ENCODE peak calls at places on chromosomes 2 and 18, in six cellular contexts. One of them, this sample, is unnamed.

GRCh38 chr2:15965564-15966019 is 25.2 kb downstream of the MYCN start:
- DNase-seq in effector memory CD4-positive, alpha-beta T cell: peak
- DNase-seq in neuronal stem cell: peak
- DNase-seq in SHP77: no peak
- DNase-seq in activated CD8-positive, alpha-beta memory T cell treated with anti-CD3 and anti-CD28 coated beads, Interleukin-2, amount 50 U/mL, for 4 hours: peak
- DNase-seq in naive B cell: no peak
- DNase-seq in this sample: no peak

GRCh38 chr2:881204-881918 is 69.3 kb upstream of the SNTG2 start:
- DNase-seq in neuronal stem cell: no peak
- DNase-seq in activated CD8-positive, alpha-beta memory T cell treated with anti-CD3 and anti-CD28 coated beads, Interleukin-2, amount 50 U/mL, for 4 hours: no peak
- DNase-seq in effector memory CD4-positive, alpha-beta T cell: no peak
- DNase-seq in naive B cell: no peak
- DNase-seq in SHP77: no peak
- DNase-seq in this sample: no peak

GRCh38 chr2:231393149-231394131 is 2.1 kb upstream of the B3GNT7 start:
- DNase-seq in neuronal stem cell: no peak
- DNase-seq in SHP77: no peak
- DNase-seq in naive B cell: peak
- DNase-seq in effector memory CD4-positive, alpha-beta T cell: no peak
- DNase-seq in activated CD8-positive, alpha-beta memory T cell treated with anti-CD3 and anti-CD28 coated beads, Interleukin-2, amount 50 U/mL, for 4 hours: no peak
- DNase-seq in this sample: no peak

GRCh38 chr2:118687698-118688097 is 159.8 kb downstream of the EN1 start:
- DNase-seq in naive B cell: no peak
- DNase-seq in neuronal stem cell: no peak
- DNase-seq in effector memory CD4-positive, alpha-beta T cell: no peak
- DNase-seq in SHP77: no peak
- DNase-seq in activated CD8-positive, alpha-beta memory T cell treated with anti-CD3 and anti-CD28 coated beads, Interleukin-2, amount 50 U/mL, for 4 hours: no peak
- DNase-seq in this sample: peak

GRCh38 chr2:233358335-233358734 is 4.0 kb downstream of the DGKD start:
- DNase-seq in SHP77: no peak
- DNase-seq in effector memory CD4-positive, alpha-beta T cell: no peak
- DNase-seq in naive B cell: no peak
- DNase-seq in activated CD8-positive, alpha-beta memory T cell treated with anti-CD3 and anti-CD28 coated beads, Interleukin-2, amount 50 U/mL, for 4 hours: no peak
- DNase-seq in neuronal stem cell: no peak
- DNase-seq in this sample: peak

GRCh38 chr2:143948710-143949109 is 571.2 kb downstream of the ZEB2 start:
- DNase-seq in naive B cell: no peak
- DNase-seq in neuronal stem cell: no peak
- DNase-seq in effector memory CD4-positive, alpha-beta T cell: no peak
- DNase-seq in activated CD8-positive, alpha-beta memory T cell treated with anti-CD3 and anti-CD28 coated beads, Interleukin-2, amount 50 U/mL, for 4 hours: no peak
- DNase-seq in SHP77: no peak
- DNase-seq in this sample: no peak

GRCh38 chr2:121185111-121185510 is 99.9 kb downstream of the TFCP2L1 start:
- DNase-seq in SHP77: no peak
- DNase-seq in activated CD8-positive, alpha-beta memory T cell treated with anti-CD3 and anti-CD28 coated beads, Interleukin-2, amount 50 U/mL, for 4 hours: no peak
- DNase-seq in effector memory CD4-positive, alpha-beta T cell: no peak
- DNase-seq in naive B cell: no peak
- DNase-seq in neuronal stem cell: no peak
- DNase-seq in this sample: no peak

GRCh38 chr18:56795381-56795780 is 144.2 kb downstream of the WDR7 start:
- DNase-seq in SHP77: no peak
- DNase-seq in neuronal stem cell: no peak
- DNase-seq in activated CD8-positive, alpha-beta memory T cell treated with anti-CD3 and anti-CD28 coated beads, Interleukin-2, amount 50 U/mL, for 4 hours: no peak
- DNase-seq in effector memory CD4-positive, alpha-beta T cell: no peak
- DNase-seq in naive B cell: no peak
- DNase-seq in this sample: no peak

GRCh38 chr2:32166115-32166549 is 468 bp downstream of the SLC30A6 start:
- DNase-seq in SHP77: no peak
- DNase-seq in naive B cell: no peak
- DNase-seq in activated CD8-positive, alpha-beta memory T cell treated with anti-CD3 and anti-CD28 coated beads, Interleukin-2, amount 50 U/mL, for 4 hours: no peak
- DNase-seq in neuronal stem cell: no peak
- DNase-seq in effector memory CD4-positive, alpha-beta T cell: no peak
- DNase-seq in this sample: no peak

GRCh38 chr2:118847447-118848172 is at the start of gene EN1:
- DNase-seq in effector memory CD4-positive, alpha-beta T cell: no peak
- DNase-seq in activated CD8-positive, alpha-beta memory T cell treated with anti-CD3 and anti-CD28 coated beads, Interleukin-2, amount 50 U/mL, for 4 hours: no peak
- DNase-seq in neuronal stem cell: peak
- DNase-seq in SHP77: no peak
- DNase-seq in naive B cell: no peak
- DNase-seq in this sample: no peak

GRCh38 chr2:188623995-188624643 is 332.4 kb downstream of the GULP1 start:
- DNase-seq in naive B cell: no peak
- DNase-seq in activated CD8-positive, alpha-beta memory T cell treated with anti-CD3 and anti-CD28 coated beads, Interleukin-2, amount 50 U/mL, for 4 hours: no peak
- DNase-seq in effector memory CD4-positive, alpha-beta T cell: no peak
- DNase-seq in neuronal stem cell: no peak
- DNase-seq in SHP77: no peak
- DNase-seq in this sample: no peak

GRCh38 chr2:238286551-238286950 is 1.9 kb downstream of the PER2 start:
- DNase-seq in naive B cell: no peak
- DNase-seq in SHP77: peak
- DNase-seq in activated CD8-positive, alpha-beta memory T cell treated with anti-CD3 and anti-CD28 coated beads, Interleukin-2, amount 50 U/mL, for 4 hours: no peak
- DNase-seq in effector memory CD4-positive, alpha-beta T cell: no peak
- DNase-seq in neuronal stem cell: no peak
- DNase-seq in this sample: peak

GRCh38 chr2:10924859-10925258 is 13.1 kb downstream of the KCNF1 start:
- DNase-seq in neuronal stem cell: no peak
- DNase-seq in naive B cell: no peak
- DNase-seq in effector memory CD4-positive, alpha-beta T cell: no peak
- DNase-seq in SHP77: no peak
- DNase-seq in activated CD8-positive, alpha-beta memory T cell treated with anti-CD3 and anti-CD28 coated beads, Interleukin-2, amount 50 U/mL, for 4 hours: no peak
- DNase-seq in this sample: no peak

GRCh38 chr2:128663371-128664050 is 344.8 kb upstream of the HS6ST1 start:
- DNase-seq in naive B cell: no peak
- DNase-seq in effector memory CD4-positive, alpha-beta T cell: no peak
- DNase-seq in activated CD8-positive, alpha-beta memory T cell treated with anti-CD3 and anti-CD28 coated beads, Interleukin-2, amount 50 U/mL, for 4 hours: no peak
- DNase-seq in neuronal stem cell: no peak
- DNase-seq in SHP77: no peak
- DNase-seq in this sample: no peak

GRCh38 chr2:233816771-233817170 is 37.6 kb downstream of the HJURP start:
- DNase-seq in naive B cell: no peak
- DNase-seq in activated CD8-positive, alpha-beta memory T cell treated with anti-CD3 and anti-CD28 coated beads, Interleukin-2, amount 50 U/mL, for 4 hours: no peak
- DNase-seq in neuronal stem cell: no peak
- DNase-seq in effector memory CD4-positive, alpha-beta T cell: no peak
- DNase-seq in SHP77: no peak
- DNase-seq in this sample: no peak

GRCh38 chr2:164644036-164644700 is 22.9 kb upstream of the GRB14 start:
- DNase-seq in activated CD8-positive, alpha-beta memory T cell treated with anti-CD3 and anti-CD28 coated beads, Interleukin-2, amount 50 U/mL, for 4 hours: no peak
- DNase-seq in effector memory CD4-positive, alpha-beta T cell: no peak
- DNase-seq in neuronal stem cell: no peak
- DNase-seq in naive B cell: no peak
- DNase-seq in SHP77: no peak
- DNase-seq in this sample: no peak

GRCh38 chr2:101850450-101850849 is 141.3 kb upstream of the IL1R2 start:
- DNase-seq in naive B cell: no peak
- DNase-seq in SHP77: no peak
- DNase-seq in neuronal stem cell: no peak
- DNase-seq in activated CD8-positive, alpha-beta memory T cell treated with anti-CD3 and anti-CD28 coated beads, Interleukin-2, amount 50 U/mL, for 4 hours: no peak
- DNase-seq in effector memory CD4-positive, alpha-beta T cell: no peak
- DNase-seq in this sample: no peak

GRCh38 chr2:23381084-23381483 is 3.9 kb upstream of the KLHL29 start:
- DNase-seq in activated CD8-positive, alpha-beta memory T cell treated with anti-CD3 and anti-CD28 coated beads, Interleukin-2, amount 50 U/mL, for 4 hours: no peak
- DNase-seq in SHP77: peak
- DNase-seq in neuronal stem cell: no peak
- DNase-seq in effector memory CD4-positive, alpha-beta T cell: no peak
- DNase-seq in naive B cell: no peak
- DNase-seq in this sample: peak

GRCh38 chr2:16365391-16365790 is 300.2 kb downstream of the CYRIA start:
- DNase-seq in SHP77: no peak
- DNase-seq in effector memory CD4-positive, alpha-beta T cell: no peak
- DNase-seq in activated CD8-positive, alpha-beta memory T cell treated with anti-CD3 and anti-CD28 coated beads, Interleukin-2, amount 50 U/mL, for 4 hours: no peak
- DNase-seq in naive B cell: no peak
- DNase-seq in neuronal stem cell: no peak
- DNase-seq in this sample: no peak

GRCh38 chr2:18719978-18720775 is 130.8 kb upstream of the NT5C1B start:
- DNase-seq in naive B cell: no peak
- DNase-seq in SHP77: no peak
- DNase-seq in activated CD8-positive, alpha-beta memory T cell treated with anti-CD3 and anti-CD28 coated beads, Interleukin-2, amount 50 U/mL, for 4 hours: no peak
- DNase-seq in effector memory CD4-positive, alpha-beta T cell: no peak
- DNase-seq in neuronal stem cell: no peak
- DNase-seq in this sample: no peak

GRCh38 chr2:21710031-21710430 is 586.3 kb downstream of the TDRD15 start:
- DNase-seq in naive B cell: no peak
- DNase-seq in effector memory CD4-positive, alpha-beta T cell: no peak
- DNase-seq in neuronal stem cell: no peak
- DNase-seq in activated CD8-positive, alpha-beta memory T cell treated with anti-CD3 and anti-CD28 coated beads, Interleukin-2, amount 50 U/mL, for 4 hours: no peak
- DNase-seq in SHP77: no peak
- DNase-seq in this sample: no peak

GRCh38 chr2:237564526-237565131 is 1.7 kb upstream of the PRLH start:
- DNase-seq in activated CD8-positive, alpha-beta memory T cell treated with anti-CD3 and anti-CD28 coated beads, Interleukin-2, amount 50 U/mL, for 4 hours: no peak
- DNase-seq in neuronal stem cell: no peak
- DNase-seq in SHP77: no peak
- DNase-seq in effector memory CD4-positive, alpha-beta T cell: no peak
- DNase-seq in naive B cell: no peak
- DNase-seq in this sample: no peak

GRCh38 chr2:225920621-225921020 is 521.1 kb downstream of the NYAP2 start:
- DNase-seq in effector memory CD4-positive, alpha-beta T cell: no peak
- DNase-seq in neuronal stem cell: no peak
- DNase-seq in activated CD8-positive, alpha-beta memory T cell treated with anti-CD3 and anti-CD28 coated beads, Interleukin-2, amount 50 U/mL, for 4 hours: no peak
- DNase-seq in naive B cell: no peak
- DNase-seq in SHP77: no peak
- DNase-seq in this sample: no peak

GRCh38 chr2:239758325-239758877 is 266.7 kb downstream of the NDUFA10 start:
- DNase-seq in activated CD8-positive, alpha-beta memory T cell treated with anti-CD3 and anti-CD28 coated beads, Interleukin-2, amount 50 U/mL, for 4 hours: no peak
- DNase-seq in effector memory CD4-positive, alpha-beta T cell: no peak
- DNase-seq in naive B cell: no peak
- DNase-seq in SHP77: no peak
- DNase-seq in neuronal stem cell: no peak
- DNase-seq in this sample: no peak

GRCh38 chr2:194151231-194151630 is 1505.8 kb upstream of the SLC39A10 start:
- DNase-seq in effector memory CD4-positive, alpha-beta T cell: no peak
- DNase-seq in activated CD8-positive, alpha-beta memory T cell treated with anti-CD3 and anti-CD28 coated beads, Interleukin-2, amount 50 U/mL, for 4 hours: no peak
- DNase-seq in naive B cell: no peak
- DNase-seq in SHP77: no peak
- DNase-seq in neuronal stem cell: no peak
- DNase-seq in this sample: no peak

GRCh38 chr18:77653792-77654191 is 404.1 kb downstream of the GALR1 start:
- DNase-seq in activated CD8-positive, alpha-beta memory T cell treated with anti-CD3 and anti-CD28 coated beads, Interleukin-2, amount 50 U/mL, for 4 hours: no peak
- DNase-seq in effector memory CD4-positive, alpha-beta T cell: no peak
- DNase-seq in neuronal stem cell: no peak
- DNase-seq in naive B cell: no peak
- DNase-seq in SHP77: no peak
- DNase-seq in this sample: no peak

GRCh38 chr2:206482123-206482522 is 38.8 kb downstream of the ADAM23 start:
- DNase-seq in SHP77: no peak
- DNase-seq in neuronal stem cell: no peak
- DNase-seq in effector memory CD4-positive, alpha-beta T cell: no peak
- DNase-seq in naive B cell: no peak
- DNase-seq in activated CD8-positive, alpha-beta memory T cell treated with anti-CD3 and anti-CD28 coated beads, Interleukin-2, amount 50 U/mL, for 4 hours: no peak
- DNase-seq in this sample: no peak

GRCh38 chr2:25817006-25817405 is 61.3 kb downstream of the ASXL2 start:
- DNase-seq in SHP77: no peak
- DNase-seq in neuronal stem cell: no peak
- DNase-seq in activated CD8-positive, alpha-beta memory T cell treated with anti-CD3 and anti-CD28 coated beads, Interleukin-2, amount 50 U/mL, for 4 hours: no peak
- DNase-seq in effector memory CD4-positive, alpha-beta T cell: no peak
- DNase-seq in naive B cell: no peak
- DNase-seq in this sample: no peak

GRCh38 chr2:101574622-101575021 is 99.7 kb upstream of the RFX8 start:
- DNase-seq in neuronal stem cell: no peak
- DNase-seq in effector memory CD4-positive, alpha-beta T cell: no peak
- DNase-seq in activated CD8-positive, alpha-beta memory T cell treated with anti-CD3 and anti-CD28 coated beads, Interleukin-2, amount 50 U/mL, for 4 hours: no peak
- DNase-seq in SHP77: no peak
- DNase-seq in naive B cell: no peak
- DNase-seq in this sample: no peak

GRCh38 chr2:237192881-237193280 is 107.2 kb downstream of the COPS8 start:
- DNase-seq in SHP77: no peak
- DNase-seq in activated CD8-positive, alpha-beta memory T cell treated with anti-CD3 and anti-CD28 coated beads, Interleukin-2, amount 50 U/mL, for 4 hours: no peak
- DNase-seq in effector memory CD4-positive, alpha-beta T cell: no peak
- DNase-seq in naive B cell: no peak
- DNase-seq in neuronal stem cell: no peak
- DNase-seq in this sample: no peak

GRCh38 chr18:23138470-23138869 is 3.2 kb downstream of the CABLES1 start:
- DNase-seq in SHP77: peak
- DNase-seq in neuronal stem cell: no peak
- DNase-seq in naive B cell: no peak
- DNase-seq in effector memory CD4-positive, alpha-beta T cell: no peak
- DNase-seq in activated CD8-positive, alpha-beta memory T cell treated with anti-CD3 and anti-CD28 coated beads, Interleukin-2, amount 50 U/mL, for 4 hours: no peak
- DNase-seq in this sample: no peak

GRCh38 chr18:21243041-21243431 is 1.0 kb downstream of the GREB1L start:
- DNase-seq in effector memory CD4-positive, alpha-beta T cell: no peak
- DNase-seq in neuronal stem cell: no peak
- DNase-seq in naive B cell: no peak
- DNase-seq in SHP77: no peak
- DNase-seq in activated CD8-positive, alpha-beta memory T cell treated with anti-CD3 and anti-CD28 coated beads, Interleukin-2, amount 50 U/mL, for 4 hours: no peak
- DNase-seq in this sample: no peak

GRCh38 chr2:46562451-46562841 is 83.1 kb downstream of the TMEM247 start:
- DNase-seq in neuronal stem cell: no peak
- DNase-seq in activated CD8-positive, alpha-beta memory T cell treated with anti-CD3 and anti-CD28 coated beads, Interleukin-2, amount 50 U/mL, for 4 hours: no peak
- DNase-seq in naive B cell: no peak
- DNase-seq in effector memory CD4-positive, alpha-beta T cell: no peak
- DNase-seq in SHP77: no peak
- DNase-seq in this sample: no peak

GRCh38 chr18:29712785-29713184 is 1329.8 kb downstream of the DSC3 start:
- DNase-seq in effector memory CD4-positive, alpha-beta T cell: no peak
- DNase-seq in SHP77: no peak
- DNase-seq in activated CD8-positive, alpha-beta memory T cell treated with anti-CD3 and anti-CD28 coated beads, Interleukin-2, amount 50 U/mL, for 4 hours: no peak
- DNase-seq in neuronal stem cell: no peak
- DNase-seq in naive B cell: no peak
- DNase-seq in this sample: no peak

This sample was measured in MV-4-11.